ENCODE peak calls at places on chromosome 7, in ten cellular contexts. E is transverse colon, Z is suprapubic skin, L is esophagus muscularis mucosa, I is GM12878, P is SK-N-SH, Q is stomach, D is HepG2, K is K562, W is H1. B is an unnamed sample.

GRCh38 chr7:107236857-107237256 is 68.1 kb downstream of the HBP1 start:
- DNase-seq in D (no peak), K (no peak), L (no peak), Q (no peak), E (no peak), Z (no peak), W (no peak), P (no peak), I (no peak), B (no peak)

GRCh38 chr7:30285067-30285530 is 702 bp downstream of the ZNRF2 start:
- DNase-seq in L (no peak), I (no peak), W (no peak), E (peak; percentile 33), D (no peak), Z (peak; percentile 66), Q (peak; percentile 51), K (peak; percentile 29), P (peak; percentile 74), B (peak; percentile 68)

GRCh38 chr7:75879771-75880184 is 944 bp downstream of the RHBDD2 start:
- DNase-seq in E (no peak), L (no peak), P (peak; percentile 61), D (no peak), W (no peak), Z (no peak), Q (no peak), K (no peak), I (no peak), B (no peak)

GRCh38 chr7:5607958-5608656 is 173.4 kb downstream of the RNF216 start:
- DNase-seq in Q (no peak), I (no peak), L (no peak), D (no peak), E (no peak), K (no peak), Z (no peak), P (peak; percentile 53), W (no peak), B (no peak)

GRCh38 chr7:595621-596010 is 76.0 kb upstream of the PDGFA start:
- DNase-seq in E (no peak), I (no peak), Q (no peak), L (no peak), Z (no peak), W (no peak), P (no peak), K (no peak), D (no peak), B (no peak)

GRCh38 chr7:127995866-127996215 is 35.4 kb downstream of the LRRC4 start:
- DNase-seq in Z (no peak), K (no peak), Q (no peak), I (no peak), W (no peak), L (no peak), P (peak; percentile 72), E (no peak), D (no peak), B (no peak)

GRCh38 chr7:142890838-142891485 is 5.4 kb upstream of the TRPV6 start:
- DNase-seq in Z (no peak), E (no peak), P (no peak), D (no peak), K (no peak), W (no peak), Q (no peak), I (no peak), L (no peak), B (no peak)

GRCh38 chr7:101162551-101163280 is 2.7 kb downstream of the VGF start:
- DNase-seq in Q (no peak), P (peak; percentile 88), D (no peak), Z (no peak), E (peak; percentile 57), I (no peak), W (no peak), K (peak; percentile 78), L (no peak), B (no peak)

GRCh38 chr7:116632349-116632748 is 39.6 kb upstream of the MET start:
- DNase-seq in Z (no peak), I (no peak), L (no peak), K (no peak), P (no peak), Q (no peak), D (no peak), E (no peak), W (no peak), B (no peak)

GRCh38 chr7:26379711-26380110 is 88.0 kb downstream of the SNX10 start:
- DNase-seq in P (no peak), E (peak; percentile 24), Q (no peak), Z (no peak), K (no peak), D (no peak), I (no peak), W (no peak), L (no peak), B (no peak)

DNA sequence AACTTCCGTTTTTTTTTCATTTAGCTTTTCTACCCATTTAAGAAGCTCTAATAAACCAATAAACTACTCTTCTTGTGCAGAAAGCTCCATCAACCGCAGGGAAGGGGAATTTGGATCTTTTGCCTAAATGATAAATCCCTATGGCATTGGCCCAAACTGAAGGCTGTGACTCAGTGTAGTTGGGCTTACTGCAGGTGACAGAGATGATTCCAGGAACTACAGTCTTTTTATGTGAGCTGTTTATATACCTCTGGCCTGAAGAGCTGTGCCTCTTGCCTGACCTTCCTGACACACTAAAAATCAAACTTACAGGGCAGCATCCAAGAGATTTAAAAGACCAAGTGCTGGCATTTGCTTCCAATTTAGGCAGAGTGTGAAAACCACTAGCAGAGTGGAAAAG is 25.2 kb downstream of the ABCB1 start:
- DNase-seq in D (no peak), P (no peak), L (no peak), Z (no peak), Q (no peak), I (no peak), E (no peak), K (no peak), W (no peak), B (no peak)
- TF ChIP-seq EP300 in D (no peak), P (no peak), L (no peak), Z (no peak), Q (no peak), I (no peak), E (no peak), K (no peak), W (no peak), B (no peak)

GRCh38 chr7:130943981-130944380 is 210.0 kb upstream of the KLF14 start:
- DNase-seq in P (no peak), K (no peak), I (no peak), Q (no peak), Z (no peak), E (no peak), W (no peak), D (no peak), L (no peak), B (no peak)

GRCh38 chr7:130940907-130941306 is 206.9 kb upstream of the KLF14 start:
- DNase-seq in K (no peak), Q (no peak), D (no peak), Z (no peak), P (no peak), E (no peak), L (no peak), W (no peak), I (no peak), B (no peak)

GRCh38 chr7:130941322-130942210 is 207.6 kb upstream of the KLF14 start:
- DNase-seq in P (no peak), L (no peak), Q (peak; percentile 67), K (peak; percentile 81), E (peak; percentile 72), I (no peak), D (peak; percentile 75), W (no peak), Z (no peak), B (no peak)

GRCh38 chr7:130943336-130943901 is 209.4 kb upstream of the KLF14 start:
- DNase-seq in Q (no peak), E (no peak), L (no peak), W (no peak), P (no peak), Z (no peak), K (peak; percentile 56), D (no peak), I (no peak), B (no peak)

DNA sequence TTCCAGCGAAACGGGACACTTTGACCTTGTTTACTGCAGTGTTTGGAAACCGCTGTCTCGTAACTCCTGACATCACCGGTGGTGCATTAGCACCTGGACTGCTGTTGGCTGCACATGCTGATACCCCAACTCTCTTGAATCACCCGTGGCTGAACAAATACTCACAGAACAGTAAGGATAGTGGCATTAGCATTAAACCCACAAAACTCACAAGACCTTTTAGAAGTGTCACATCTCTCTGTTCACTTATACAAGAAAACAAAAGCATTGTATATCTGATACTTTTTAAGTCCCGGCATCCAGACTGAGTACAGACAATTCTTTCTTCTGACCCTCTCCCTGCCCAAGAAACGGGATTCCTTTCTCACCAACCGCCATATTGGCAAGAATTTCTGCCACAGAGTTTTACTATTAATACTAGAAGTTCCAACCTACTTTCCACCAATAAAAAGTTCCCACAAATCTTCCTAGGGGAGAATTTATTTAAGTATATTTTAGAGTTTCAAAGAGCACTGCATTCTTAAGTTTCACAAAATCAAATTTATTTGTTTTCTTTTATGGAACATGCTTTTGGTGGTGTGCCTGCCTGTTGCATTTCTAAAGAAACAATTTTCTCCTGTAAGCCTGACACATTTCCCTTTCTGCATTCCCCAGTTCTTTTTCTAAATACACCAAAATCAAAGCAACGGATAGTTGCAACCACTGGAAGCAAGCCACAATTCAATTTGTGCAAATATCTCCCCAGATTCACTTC is 208.4 kb upstream of the KLF14 start:
- DNase-seq in E (peak; percentile 69), W (no peak), I (no peak), K (peak; percentile 80), Q (peak; percentile 48), Z (no peak), L (no peak), D (peak; percentile 70), P (no peak), B (no peak)
- H3K27ac ChIP-seq in E (peak overlapping the region; percentile 85), W (no peak overlapping the region), I (peak overlapping the region; percentile 78), K (peak overlapping the region; percentile 93), Q (peak overlapping the region; percentile 93), Z (peak overlapping the region; percentile 85), L (peak overlapping the region; percentile 64), D (peak overlapping the region; percentile 90), P (peak overlapping the region; percentile 17), B (peak overlapping the region; percentile 60)

DNA sequence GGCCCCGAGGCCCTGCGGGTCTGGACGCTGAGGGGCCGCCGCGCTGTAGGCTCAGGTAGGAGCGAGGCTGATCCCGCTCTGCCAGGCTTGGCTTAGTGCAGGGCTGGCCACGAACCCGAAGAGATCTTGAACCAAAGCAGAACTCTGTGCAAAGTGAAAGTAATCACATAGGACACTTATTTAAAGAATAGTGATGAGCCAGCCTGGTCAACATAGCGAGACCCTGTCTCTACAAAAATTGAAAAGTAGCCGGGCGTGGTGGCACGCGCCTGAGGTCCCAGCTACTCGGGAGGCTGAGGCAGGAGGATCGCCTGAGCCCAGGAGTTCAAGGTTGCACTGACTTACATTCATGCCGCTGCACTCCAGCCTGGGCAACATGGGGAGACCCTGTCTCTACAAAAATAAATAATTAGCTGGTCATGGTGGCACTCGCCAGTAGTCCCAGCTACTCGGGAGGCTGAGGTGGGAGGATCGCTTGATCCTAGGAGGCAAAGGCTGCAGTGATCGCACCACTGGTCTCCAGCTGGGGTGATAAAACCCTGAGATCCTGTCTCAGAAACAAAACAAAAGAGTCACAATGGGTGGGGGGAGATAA is 538 bp downstream of the ZSCAN25 start:
- DNase-seq in E (no peak), P (no peak), I (no peak), L (no peak), Z (no peak), D (no peak), K (no peak), W (no peak), Q (no peak), B (no peak)
- TF ChIP-seq POLR2AphosphoS5 in E (no peak), P (no peak), I (no peak), L (no peak), Z (no peak), D (no peak), K (no peak), W (no peak), Q (no peak), B (no peak)

GRCh38 chr7:72118366-72118765 is 293.8 kb downstream of the CALN1 start:
- DNase-seq in I (no peak), Z (no peak), Q (peak; percentile 28), L (no peak), E (no peak), K (no peak), P (no peak), D (no peak), W (no peak), B (no peak)
- TF ChIP-seq EP300 in I (no peak), Z (no peak), Q (no peak), L (no peak), E (no peak), K (no peak), P (no peak), D (no peak), W (no peak), B (no peak)